ENCODE peak calls at places on chromosome 11, in eight cellular contexts. One of them, this sample, is unnamed.

GRCh38 chr11:3095712-3096361 is 38.6 kb upstream of the CARS1 start:
- DNase-seq in A549: no peak
- DNase-seq in IMR-90: peak; percentile 91
- DNase-seq in right lobe of liver: no peak
- DNase-seq in uterus: no peak
- DNase-seq in tibial nerve: peak; percentile 43
- DNase-seq in adrenal gland: no peak
- DNase-seq in stomach: peak; percentile 25
- DNase-seq in this sample: peak; percentile 58

GRCh38 chr11:106391771-106392412 is 314.4 kb downstream of the AASDHPPT start:
- DNase-seq in A549: no peak
- DNase-seq in IMR-90: peak; percentile 68
- DNase-seq in right lobe of liver: no peak
- DNase-seq in uterus: no peak
- DNase-seq in tibial nerve: no peak
- DNase-seq in adrenal gland: no peak
- DNase-seq in stomach: no peak
- DNase-seq in this sample: no peak

GRCh38 chr11:74090701-74091100 is 80.1 kb downstream of the C2CD3 start:
- DNase-seq in A549: peak; percentile 51
- DNase-seq in IMR-90: peak; percentile 29
- DNase-seq in right lobe of liver: no peak
- DNase-seq in uterus: no peak
- DNase-seq in tibial nerve: no peak
- DNase-seq in adrenal gland: no peak
- DNase-seq in stomach: no peak
- DNase-seq in this sample: no peak

GRCh38 chr11:82864268-82864667 is 36.0 kb downstream of the PRCP start:
- DNase-seq in A549: peak; percentile 66
- DNase-seq in IMR-90: peak; percentile 41
- DNase-seq in right lobe of liver: peak; percentile 54
- DNase-seq in uterus: peak; percentile 44
- DNase-seq in tibial nerve: peak; percentile 69
- DNase-seq in adrenal gland: peak; percentile 56
- DNase-seq in stomach: peak; percentile 42
- DNase-seq in this sample: peak; percentile 29

GRCh38 chr11:1150769-1151365 is 6.9 kb upstream of the MUC5AC start:
- DNase-seq in A549: peak; percentile 93
- DNase-seq in IMR-90: peak; percentile 67
- DNase-seq in right lobe of liver: peak; percentile 43
- DNase-seq in uterus: no peak
- DNase-seq in tibial nerve: peak; percentile 25
- DNase-seq in adrenal gland: no peak
- DNase-seq in stomach: peak; percentile 60
- DNase-seq in this sample: no peak

GRCh38 chr11:126949066-126949945 is 51.3 kb downstream of the KIRREL3 start:
- DNase-seq in A549: no peak
- DNase-seq in IMR-90: peak; percentile 93
- DNase-seq in right lobe of liver: no peak
- DNase-seq in uterus: no peak
- DNase-seq in tibial nerve: no peak
- DNase-seq in adrenal gland: no peak
- DNase-seq in stomach: no peak
- DNase-seq in this sample: no peak

GRCh38 chr11:19577849-19578619 is 134.6 kb upstream of the NAV2 start:
- DNase-seq in A549: no peak
- DNase-seq in IMR-90: peak; percentile 66
- DNase-seq in right lobe of liver: no peak
- DNase-seq in uterus: peak; percentile 90
- DNase-seq in tibial nerve: no peak
- DNase-seq in adrenal gland: no peak
- DNase-seq in stomach: no peak
- DNase-seq in this sample: peak; percentile 65

GRCh38 chr11:59207988-59208432 is 4.7 kb downstream of the MPEG1 start:
- DNase-seq in A549: peak; percentile 65
- DNase-seq in IMR-90: peak; percentile 91
- DNase-seq in right lobe of liver: no peak
- DNase-seq in uterus: peak; percentile 56
- DNase-seq in tibial nerve: peak; percentile 55
- DNase-seq in adrenal gland: no peak
- DNase-seq in stomach: peak; percentile 51
- DNase-seq in this sample: peak; percentile 43

GRCh38 chr11:107025673-107026072 is 7.4 kb upstream of the GUCY1A2 start:
- DNase-seq in A549: no peak
- DNase-seq in IMR-90: no peak
- DNase-seq in right lobe of liver: no peak
- DNase-seq in uterus: no peak
- DNase-seq in tibial nerve: no peak
- DNase-seq in adrenal gland: no peak
- DNase-seq in stomach: no peak
- DNase-seq in this sample: no peak

GRCh38 chr11:67310246-67311050 is 7.1 kb downstream of the SSH3 start:
- DNase-seq in A549: no peak
- DNase-seq in IMR-90: no peak
- DNase-seq in right lobe of liver: no peak
- DNase-seq in uterus: no peak
- DNase-seq in tibial nerve: no peak
- DNase-seq in adrenal gland: no peak
- DNase-seq in stomach: peak; percentile 23
- DNase-seq in this sample: no peak

GRCh38 chr11:62925745-62926668 is 4.8 kb upstream of the CHRM1 start:
- DNase-seq in A549: no peak
- DNase-seq in IMR-90: no peak
- DNase-seq in right lobe of liver: no peak
- DNase-seq in uterus: no peak
- DNase-seq in tibial nerve: no peak
- DNase-seq in adrenal gland: no peak
- DNase-seq in stomach: no peak
- DNase-seq in this sample: no peak

GRCh38 chr11:97087419-97087818 is 697.6 kb downstream of the JRKL start:
- DNase-seq in A549: no peak
- DNase-seq in IMR-90: no peak
- DNase-seq in right lobe of liver: no peak
- DNase-seq in uterus: no peak
- DNase-seq in tibial nerve: no peak
- DNase-seq in adrenal gland: no peak
- DNase-seq in stomach: no peak
- DNase-seq in this sample: no peak

GRCh38 chr11:105466582-105467228 is 143.2 kb upstream of the GRIA4 start:
- DNase-seq in A549: no peak
- DNase-seq in IMR-90: peak; percentile 85
- DNase-seq in right lobe of liver: no peak
- DNase-seq in uterus: no peak
- DNase-seq in tibial nerve: no peak
- DNase-seq in adrenal gland: no peak
- DNase-seq in stomach: no peak
- DNase-seq in this sample: no peak

GRCh38 chr11:117468888-117469287 is 141.2 kb downstream of the CEP164 start:
- DNase-seq in A549: peak; percentile 7
- DNase-seq in IMR-90: no peak
- DNase-seq in right lobe of liver: no peak
- DNase-seq in uterus: no peak
- DNase-seq in tibial nerve: no peak
- DNase-seq in adrenal gland: no peak
- DNase-seq in stomach: no peak
- DNase-seq in this sample: no peak

GRCh38 chr11:134150195-134150903 is 73.4 kb downstream of the NCAPD3 start:
- DNase-seq in A549: no peak
- DNase-seq in IMR-90: no peak
- DNase-seq in right lobe of liver: no peak
- DNase-seq in uterus: no peak
- DNase-seq in tibial nerve: no peak
- DNase-seq in adrenal gland: no peak
- DNase-seq in stomach: no peak
- DNase-seq in this sample: no peak

GRCh38 chr11:115672999-115673411 is 168.8 kb upstream of the CADM1 start:
- DNase-seq in A549: no peak
- DNase-seq in IMR-90: peak; percentile 73
- DNase-seq in right lobe of liver: peak; percentile 56
- DNase-seq in uterus: no peak
- DNase-seq in tibial nerve: peak; percentile 59
- DNase-seq in adrenal gland: no peak
- DNase-seq in stomach: no peak
- DNase-seq in this sample: peak; percentile 42

GRCh38 chr11:39910087-39910486 is 1549.4 kb downstream of the LRRC4C start:
- DNase-seq in A549: no peak
- DNase-seq in IMR-90: no peak
- DNase-seq in right lobe of liver: no peak
- DNase-seq in uterus: no peak
- DNase-seq in tibial nerve: no peak
- DNase-seq in adrenal gland: no peak
- DNase-seq in stomach: no peak
- DNase-seq in this sample: no peak

GRCh38 chr11:46114961-46115360 is 6.3 kb downstream of the PHF21A start:
- DNase-seq in A549: no peak
- DNase-seq in IMR-90: no peak
- DNase-seq in right lobe of liver: no peak
- DNase-seq in uterus: no peak
- DNase-seq in tibial nerve: no peak
- DNase-seq in adrenal gland: no peak
- DNase-seq in stomach: no peak
- DNase-seq in this sample: no peak

GRCh38 chr11:94623120-94623735 is 56.1 kb downstream of the PIWIL4 start:
- DNase-seq in A549: peak; percentile 82
- DNase-seq in IMR-90: peak; percentile 78
- DNase-seq in right lobe of liver: peak; percentile 56
- DNase-seq in uterus: peak; percentile 53
- DNase-seq in tibial nerve: peak; percentile 70
- DNase-seq in adrenal gland: peak; percentile 57
- DNase-seq in stomach: peak; percentile 35
- DNase-seq in this sample: peak; percentile 43

GRCh38 chr11:75351541-75352416 is at the start of gene ARRB1:
- DNase-seq in A549: peak; percentile 30
- DNase-seq in IMR-90: no peak
- DNase-seq in right lobe of liver: peak; percentile 69
- DNase-seq in uterus: peak; percentile 52
- DNase-seq in tibial nerve: peak; percentile 47
- DNase-seq in adrenal gland: peak; percentile 71
- DNase-seq in stomach: peak; percentile 82
- DNase-seq in this sample: peak; percentile 71
- TF ChIP-seq POLR2A in A549: peak; percentile 31
- TF ChIP-seq POLR2A in IMR-90: peak; percentile 20
- TF ChIP-seq POLR2A in right lobe of liver: no peak
- TF ChIP-seq POLR2A in uterus: no peak
- TF ChIP-seq POLR2A in tibial nerve: no peak
- TF ChIP-seq POLR2A in adrenal gland: peak; percentile 27
- TF ChIP-seq POLR2A in stomach: no peak
- TF ChIP-seq POLR2A in this sample: peak; percentile 9

GRCh38 chr11:44596541-44597276 is 31.2 kb downstream of the CD82 start:
- DNase-seq in A549: no peak
- DNase-seq in IMR-90: no peak
- DNase-seq in right lobe of liver: no peak
- DNase-seq in uterus: no peak
- DNase-seq in tibial nerve: no peak
- DNase-seq in adrenal gland: no peak
- DNase-seq in stomach: no peak
- DNase-seq in this sample: no peak
- TF ChIP-seq POLR2A in A549: no peak
- TF ChIP-seq POLR2A in IMR-90: no peak
- TF ChIP-seq POLR2A in right lobe of liver: no peak
- TF ChIP-seq POLR2A in uterus: no peak
- TF ChIP-seq POLR2A in tibial nerve: no peak
- TF ChIP-seq POLR2A in adrenal gland: no peak
- TF ChIP-seq POLR2A in stomach: no peak
- TF ChIP-seq POLR2A in this sample: no peak

GRCh38 chr11:64852804-64853520 is 8.5 kb upstream of the CDC42BPG start:
- DNase-seq in A549: no peak
- DNase-seq in IMR-90: no peak
- DNase-seq in right lobe of liver: no peak
- DNase-seq in uterus: no peak
- DNase-seq in tibial nerve: no peak
- DNase-seq in adrenal gland: no peak
- DNase-seq in stomach: no peak
- DNase-seq in this sample: no peak

GRCh38 chr11:64853709-64854108 is 9.3 kb upstream of the CDC42BPG start:
- DNase-seq in A549: no peak
- DNase-seq in IMR-90: no peak
- DNase-seq in right lobe of liver: no peak
- DNase-seq in uterus: no peak
- DNase-seq in tibial nerve: no peak
- DNase-seq in adrenal gland: no peak
- DNase-seq in stomach: no peak
- DNase-seq in this sample: no peak

GRCh38 chr11:64849600-64850356 is 5.3 kb upstream of the CDC42BPG start:
- DNase-seq in A549: no peak
- DNase-seq in IMR-90: no peak
- DNase-seq in right lobe of liver: no peak
- DNase-seq in uterus: no peak
- DNase-seq in tibial nerve: no peak
- DNase-seq in adrenal gland: no peak
- DNase-seq in stomach: no peak
- DNase-seq in this sample: peak; percentile 78

GRCh38 chr11:64850979-64851567 is 6.6 kb upstream of the CDC42BPG start:
- DNase-seq in A549: no peak
- DNase-seq in IMR-90: no peak
- DNase-seq in right lobe of liver: no peak
- DNase-seq in uterus: no peak
- DNase-seq in tibial nerve: no peak
- DNase-seq in adrenal gland: no peak
- DNase-seq in stomach: peak; percentile 51
- DNase-seq in this sample: no peak

GRCh38 chr11:64851831-64852337 is 7.4 kb upstream of the CDC42BPG start:
- DNase-seq in A549: no peak
- DNase-seq in IMR-90: no peak
- DNase-seq in right lobe of liver: no peak
- DNase-seq in uterus: no peak
- DNase-seq in tibial nerve: no peak
- DNase-seq in adrenal gland: no peak
- DNase-seq in stomach: no peak
- DNase-seq in this sample: no peak
- TF ChIP-seq POLR2A in A549: no peak
- TF ChIP-seq POLR2A in IMR-90: no peak
- TF ChIP-seq POLR2A in right lobe of liver: no peak
- TF ChIP-seq POLR2A in uterus: no peak
- TF ChIP-seq POLR2A in tibial nerve: no peak
- TF ChIP-seq POLR2A in adrenal gland: no peak
- TF ChIP-seq POLR2A in stomach: no peak
- TF ChIP-seq POLR2A in this sample: no peak

DNA sequence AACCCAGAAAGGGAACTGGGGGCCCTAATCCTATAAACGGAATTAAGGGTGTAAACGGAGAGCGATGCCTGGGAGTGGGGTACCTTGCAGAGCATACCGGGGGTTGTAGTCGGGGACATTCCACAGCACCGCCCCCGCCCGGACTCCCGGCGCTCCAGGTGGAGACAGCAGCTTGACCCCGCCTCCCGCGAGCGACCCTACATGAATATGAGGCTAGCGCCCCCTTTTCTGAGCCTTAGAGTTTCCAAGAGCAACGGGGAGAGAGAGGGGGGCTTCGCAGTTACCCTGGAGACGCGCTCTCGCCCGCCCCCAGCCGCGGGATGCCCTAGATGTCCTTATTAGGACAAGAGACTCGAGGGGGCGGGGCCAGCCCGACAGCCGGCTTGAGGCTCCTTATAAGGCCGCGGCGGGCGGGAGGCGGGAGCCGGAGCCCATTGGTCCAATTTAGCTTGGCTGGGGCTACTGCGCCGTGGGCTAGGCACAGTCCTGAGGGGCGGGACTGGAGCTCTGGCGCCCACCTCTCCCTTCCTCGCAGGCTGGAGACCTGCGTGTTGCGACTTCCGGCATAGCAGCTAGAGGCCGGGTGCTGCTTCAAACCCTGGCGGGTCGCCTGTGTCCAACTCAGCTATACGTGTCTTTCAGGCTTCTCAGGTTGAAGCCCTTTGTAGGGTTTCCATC is 960 bp upstream of the MUS81 start:
- DNase-seq in A549: peak; percentile 99
- DNase-seq in IMR-90: peak; percentile 98
- DNase-seq in right lobe of liver: peak; percentile 98
- DNase-seq in uterus: peak; percentile 100
- DNase-seq in tibial nerve: peak; percentile 98
- DNase-seq in adrenal gland: peak; percentile 94
- DNase-seq in stomach: peak; percentile 99
- DNase-seq in this sample: peak; percentile 99
- TF ChIP-seq POLR2A in A549: peak; percentile 71
- TF ChIP-seq POLR2A in IMR-90: peak; percentile 79
- TF ChIP-seq POLR2A in right lobe of liver: peak; percentile 93
- TF ChIP-seq POLR2A in uterus: peak; percentile 99
- TF ChIP-seq POLR2A in tibial nerve: no peak
- TF ChIP-seq POLR2A in adrenal gland: peak; percentile 83
- TF ChIP-seq POLR2A in stomach: no peak
- TF ChIP-seq POLR2A in this sample: peak; percentile 98

This sample was measured in heart left ventricle.